ENCODE peak calls at places on chromosomes 11 and 22, in eight cellular contexts. M is left cardiac atrium; N is HepG2; O is C1 segment of cervical spinal cord; Y is memory B cell; W is stimulated activated CD4-positive, alpha-beta T cell treated with anti-CD3 and anti-CD28 coated beads, TNF-alpha, amount 100 ng/mL, for 48 hours; J is immature natural killer cell; H is NCI-H1092. E is an unnamed sample.

GRCh38 chr11:121356357-121356756 is 63.8 kb downstream of the SC5D start:
- DNase-seq in O (no peak), Y (no peak), M (no peak), N (no peak), J (no peak), W (no peak), H (no peak), E (no peak)

GRCh38 chr22:32800158-32800557 is 1.3 kb upstream of the TIMP3 start:
- DNase-seq in N (no peak), W (no peak), M (no peak), H (no peak), Y (no peak), J (no peak), O (no peak), E (no peak)

GRCh38 chr22:47204002-47204979 is 441.8 kb downstream of the TBC1D22A start:
- DNase-seq in J (no peak), N (no peak), O (no peak), W (no peak), M (no peak), H (no peak), Y (no peak), E (no peak)

GRCh38 chr11:87300640-87301381 is 263.1 kb downstream of the TMEM135 start:
- DNase-seq in M (no peak), O (no peak), N (no peak), W (no peak), H (no peak), Y (no peak), J (peak), E (no peak)

GRCh38 chr11:119846374-119846773 is 117.4 kb upstream of the NECTIN1 start:
- DNase-seq in H (no peak), Y (no peak), O (no peak), W (no peak), N (no peak), M (no peak), J (no peak), E (no peak)

GRCh38 chr11:35158371-35159081 is 19.6 kb downstream of the CD44 start:
- DNase-seq in O (peak), N (no peak), M (peak), W (no peak), H (no peak), Y (no peak), J (no peak), E (no peak)

GRCh38 chr11:69361466-69361865 is 67.5 kb downstream of the MYEOV start:
- DNase-seq in M (no peak), W (no peak), J (no peak), Y (no peak), N (no peak), H (no peak), O (no peak), E (no peak)

GRCh38 chr22:36562261-36562835 is 33.4 kb upstream of the EIF3D start:
- DNase-seq in M (peak), J (no peak), H (no peak), N (no peak), W (no peak), O (no peak), Y (no peak), E (no peak)

GRCh38 chr11:111707039-111707690 is 59.0 kb downstream of the PPP2R1B start:
- DNase-seq in W (no peak), M (peak), N (peak), Y (no peak), J (no peak), H (no peak), O (no peak), E (no peak)

GRCh38 chr22:49951001-49951677 is 9.4 kb upstream of the PIM3 start:
- DNase-seq in W (no peak), N (no peak), Y (no peak), J (no peak), M (no peak), H (no peak), O (no peak), E (no peak)